ENCODE peak calls at places on chromosomes 11 and 22, in eight cellular contexts. F is pancreas, V is adrenal gland, G is tibial nerve, U is heart right ventricle, X is BE2C, L is fibroblast of pulmonary artery, R is OCI-LY7. C is an unnamed sample.

GRCh38 chr22:37565830-37566229 is 5.5 kb downstream of the CDC42EP1 start:
- DNase-seq in F (no peak), V (no peak), G (no peak), U (no peak), X (no peak), L (no peak), R (no peak), C (no peak)

GRCh38 chr11:13082588-13082987 is 73.5 kb downstream of the RASSF10 start:
- DNase-seq in F (no peak), V (no peak), G (no peak), U (no peak), X (no peak), L (no peak), R (no peak), C (no peak)

GRCh38 chr11:67054851-67055523 is 1.7 kb upstream of the RHOD start:
- DNase-seq in F (peak; percentile 94), V (peak; percentile 96), G (no peak), U (peak; percentile 75), X (peak; percentile 64), L (peak; percentile 86), R (no peak), C (no peak)

GRCh38 chr22:22425783-22426624 is 82.5 kb downstream of the ZNF280B start:
- DNase-seq in F (no peak), V (peak; percentile 64), G (no peak), U (no peak), X (no peak), L (no peak), R (no peak), C (no peak)

GRCh38 chr11:10307411-10308207 is 2.7 kb downstream of the ADM start:
- DNase-seq in F (peak; percentile 79), V (peak; percentile 93), G (peak; percentile 67), U (peak; percentile 87), X (peak; percentile 71), L (peak; percentile 95), R (peak; percentile 83), C (peak; percentile 91)

GRCh38 chr11:26188559-26188958 is 143.4 kb upstream of the ANO3 start:
- DNase-seq in F (no peak), V (no peak), G (no peak), U (no peak), X (no peak), L (peak; percentile 23), R (no peak), C (no peak)

GRCh38 chr11:45354976-45355705 is 69.0 kb upstream of the SYT13 start:
- DNase-seq in F (peak; percentile 79), V (peak; percentile 93), G (peak; percentile 74), U (peak; percentile 90), X (peak; percentile 80), L (peak; percentile 61), R (peak; percentile 87), C (peak; percentile 87)

GRCh38 chr22:19218541-19219233 is 40.2 kb upstream of the SLC25A1 start:
- DNase-seq in F (no peak), V (no peak), G (no peak), U (no peak), X (no peak), L (no peak), R (no peak), C (no peak)

GRCh38 chr11:117179048-117179999 is 781 bp downstream of the SIDT2 start:
- DNase-seq in F (peak; percentile 46), V (peak; percentile 74), G (no peak), U (peak; percentile 53), X (peak; percentile 77), L (peak; percentile 52), R (peak; percentile 58), C (peak; percentile 59)

GRCh38 chr11:12802418-12803085 is 128.3 kb downstream of the TEAD1 start:
- DNase-seq in F (peak; percentile 91), V (peak; percentile 83), G (no peak), U (peak; percentile 34), X (peak; percentile 67), L (peak; percentile 84), R (no peak), C (peak; percentile 19)

GRCh38 chr11:70364745-70365535 is 33.4 kb upstream of the CTTN start:
- DNase-seq in F (no peak), V (peak; percentile 39), G (no peak), U (no peak), X (no peak), L (no peak), R (no peak), C (no peak)

GRCh38 chr11:76600124-76600655 is 70.4 kb downstream of the LRRC32 start:
- DNase-seq in F (no peak), V (no peak), G (no peak), U (no peak), X (no peak), L (no peak), R (no peak), C (no peak)

GRCh38 chr11:44574620-44575287 is 9.3 kb downstream of the CD82 start:
- DNase-seq in F (no peak), V (no peak), G (no peak), U (no peak), X (no peak), L (peak; percentile 93), R (peak; percentile 34), C (peak; percentile 72)

GRCh38 chr11:70016666-70017347 is 61.3 kb upstream of the ANO1 start:
- DNase-seq in F (no peak), V (no peak), G (no peak), U (no peak), X (no peak), L (peak; percentile 30), R (no peak), C (no peak)

GRCh38 chr11:92596596-92597317 is 372.1 kb downstream of the FAT3 start:
- DNase-seq in F (no peak), V (no peak), G (no peak), U (no peak), X (no peak), L (no peak), R (no peak), C (no peak)

GRCh38 chr11:133947298-133947905 is 9.4 kb downstream of the IGSF9B start:
- DNase-seq in F (no peak), V (no peak), G (no peak), U (peak; percentile 57), X (peak; percentile 75), L (peak; percentile 50), R (no peak), C (peak; percentile 24)

GRCh38 chr22:42797021-42797420 is 60.1 kb downstream of the ARFGAP3 start:
- DNase-seq in F (no peak), V (peak; percentile 50), G (no peak), U (no peak), X (no peak), L (peak; percentile 73), R (no peak), C (no peak)
- TF ChIP-seq CTCF in F (no peak), V (no peak), G (no peak), U (no peak), X (no peak), L (no peak), R (no peak), C (no peak)

GRCh38 chr22:36378080-36378788 is 9.5 kb downstream of the MYH9 start:
- DNase-seq in F (no peak), V (no peak), G (no peak), U (no peak), X (no peak), L (no peak), R (no peak), C (no peak)

GRCh38 chr22:36375071-36375980 is 12.4 kb downstream of the MYH9 start:
- DNase-seq in F (no peak), V (no peak), G (no peak), U (no peak), X (no peak), L (no peak), R (no peak), C (no peak)

GRCh38 chr22:36376265-36376664 is 11.5 kb downstream of the MYH9 start:
- DNase-seq in F (no peak), V (no peak), G (no peak), U (no peak), X (no peak), L (no peak), R (no peak), C (no peak)

GRCh38 chr22:36374603-36375024 is 13.2 kb downstream of the MYH9 start:
- DNase-seq in F (no peak), V (no peak), G (no peak), U (no peak), X (no peak), L (peak; percentile 79), R (no peak), C (no peak)

DNA sequence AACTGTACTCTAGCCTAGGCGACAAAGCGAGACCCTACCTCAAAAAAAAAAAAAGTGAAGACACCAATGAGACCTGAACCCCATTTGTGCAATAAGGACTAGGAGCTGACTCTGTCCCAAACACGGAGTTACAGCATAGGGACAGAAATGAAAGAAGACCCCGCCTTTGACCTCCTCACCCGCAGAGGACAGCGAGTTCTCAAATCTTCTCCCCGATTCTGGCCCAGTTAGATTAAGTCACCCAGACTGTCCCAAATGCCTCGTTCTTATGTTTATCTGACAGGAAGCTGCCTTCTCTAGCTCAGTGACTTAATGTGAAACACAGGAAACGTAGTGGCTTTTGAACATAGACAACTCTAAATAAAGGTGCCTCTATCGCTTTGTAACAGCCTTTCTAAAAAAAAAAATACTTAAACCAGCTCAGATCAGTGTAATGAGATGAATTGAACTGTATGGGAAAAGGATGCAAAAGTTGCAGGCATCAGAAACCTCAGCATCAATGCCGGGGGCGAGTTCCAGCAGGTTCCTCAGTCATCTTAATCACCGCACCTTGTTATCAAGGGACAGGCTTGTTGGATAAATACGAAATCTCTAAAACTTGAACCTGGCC is 10.6 kb downstream of the MYH9 start:
- DNase-seq in F (no peak), V (no peak), G (no peak), U (no peak), X (no peak), L (no peak), R (peak; percentile 86), C (peak; percentile 85)
- H3K4me3 ChIP-seq in F (no peak overlapping the region), V (no peak overlapping the region), G (no peak overlapping the region), U (no peak overlapping the region), X (no peak overlapping the region), L (no peak overlapping the region), R (peak overlapping the region; percentile 50), C (peak overlapping the region; percentile 43)

DNA sequence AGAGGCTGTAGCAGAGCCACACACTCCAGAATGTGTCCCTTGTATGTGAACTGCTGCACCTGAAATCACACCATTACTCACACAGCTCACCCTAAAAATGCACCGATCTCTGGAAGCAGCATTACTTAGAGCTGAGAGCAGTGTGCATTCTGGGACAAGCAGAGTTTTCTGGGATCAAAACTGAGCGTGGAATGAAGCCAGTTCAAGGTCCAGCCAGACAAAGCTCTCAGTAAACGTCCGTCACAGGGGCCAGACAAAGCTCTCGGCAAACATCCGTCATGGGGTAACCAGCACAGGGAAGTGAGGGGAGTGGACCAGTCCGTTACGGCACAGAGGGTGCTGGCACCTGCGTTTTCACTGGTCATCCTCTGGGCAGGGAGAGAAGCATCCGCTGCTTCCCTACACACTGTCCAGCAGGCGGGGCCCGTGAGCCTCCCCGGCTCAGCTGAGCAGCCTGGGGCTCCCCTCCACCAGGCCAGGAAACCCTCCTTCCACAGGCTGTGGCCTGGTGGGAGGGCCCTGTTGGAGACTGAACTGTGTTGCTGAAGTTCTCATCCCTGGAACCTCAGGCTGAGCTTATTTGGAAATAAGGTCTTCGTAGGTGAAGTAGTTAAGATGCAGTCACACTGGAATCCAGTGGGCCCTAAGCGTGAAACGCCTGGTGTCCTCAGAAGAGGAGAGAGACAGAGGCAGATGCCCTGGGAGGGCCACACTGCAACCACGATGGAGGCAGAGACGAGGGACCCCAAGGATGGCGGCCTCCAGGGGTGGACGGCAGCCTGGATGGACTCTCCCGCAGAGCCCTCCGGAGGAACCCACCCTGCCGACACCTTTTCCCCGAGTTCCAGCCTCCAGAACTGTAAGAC is 883.9 kb downstream of the BRD1 start:
- DNase-seq in F (no peak), V (peak; percentile 31), G (no peak), U (no peak), X (no peak), L (no peak), R (peak; percentile 36), C (no peak)
- TF ChIP-seq CTCF in F (peak; percentile 16), V (no peak), G (no peak), U (peak; percentile 27), X (no peak), L (no peak), R (peak; percentile 67), C (no peak)

GRCh38 chr11:2999464-2999998 is 7.4 kb upstream of the NAP1L4 start:
- DNase-seq in F (no peak), V (peak; percentile 27), G (no peak), U (no peak), X (no peak), L (no peak), R (no peak), C (no peak)
- H3K4me3 ChIP-seq in F (no peak overlapping the region), V (no peak overlapping the region), G (no peak overlapping the region), U (no peak overlapping the region), X (no peak overlapping the region), L (no peak overlapping the region), R (no peak overlapping the region), C (no peak overlapping the region)